ENCODE peak calls at places on chromosomes 4 and X, in ten cellular contexts. One of them, this sample, is unnamed.

GRCh38 chr4:151175204-151175603 is 75.8 kb downstream of the RPS3A start:
- DNase-seq in NCI-H1092 treated with DMSO at 0.1 percent for 48 hours: no peak
- DNase-seq in HTR-8/SVneo: no peak
- DNase-seq in anterior cingulate cortex: no peak
- DNase-seq in activated T-helper 9 cell treated with anti-CD3 and anti-CD28 coated beads, Interleukin-2, amount 50 U/mL, for 16 hours: no peak
- DNase-seq in GM10248: no peak
- DNase-seq in NCI-H510A treated with DMSO at 0.1 percent for 48 hours: no peak
- DNase-seq in left colon: no peak
- DNase-seq in H4: no peak
- DNase-seq in effector memory CD8-positive, alpha-beta T cell: no peak
- DNase-seq in this sample: no peak

GRCh38 chrX:34778961-34779360 is 121.9 kb upstream of the TMEM47 start:
- DNase-seq in NCI-H1092 treated with DMSO at 0.1 percent for 48 hours: no peak
- DNase-seq in HTR-8/SVneo: peak
- DNase-seq in anterior cingulate cortex: no peak
- DNase-seq in activated T-helper 9 cell treated with anti-CD3 and anti-CD28 coated beads, Interleukin-2, amount 50 U/mL, for 16 hours: no peak
- DNase-seq in GM10248: no peak
- DNase-seq in NCI-H510A treated with DMSO at 0.1 percent for 48 hours: no peak
- DNase-seq in left colon: no peak
- DNase-seq in H4: peak
- DNase-seq in effector memory CD8-positive, alpha-beta T cell: no peak
- DNase-seq in this sample: no peak

GRCh38 chr4:56641494-56642051 is 39.5 kb downstream of the HOPX start:
- DNase-seq in NCI-H1092 treated with DMSO at 0.1 percent for 48 hours: no peak
- DNase-seq in HTR-8/SVneo: no peak
- DNase-seq in anterior cingulate cortex: no peak
- DNase-seq in activated T-helper 9 cell treated with anti-CD3 and anti-CD28 coated beads, Interleukin-2, amount 50 U/mL, for 16 hours: no peak
- DNase-seq in GM10248: no peak
- DNase-seq in NCI-H510A treated with DMSO at 0.1 percent for 48 hours: no peak
- DNase-seq in left colon: no peak
- DNase-seq in H4: peak
- DNase-seq in effector memory CD8-positive, alpha-beta T cell: no peak
- DNase-seq in this sample: no peak

GRCh38 chr4:186725422-186726149 is 1.9 kb upstream of the FAT1 start:
- DNase-seq in NCI-H1092 treated with DMSO at 0.1 percent for 48 hours: peak
- DNase-seq in HTR-8/SVneo: peak
- DNase-seq in anterior cingulate cortex: peak
- DNase-seq in activated T-helper 9 cell treated with anti-CD3 and anti-CD28 coated beads, Interleukin-2, amount 50 U/mL, for 16 hours: no peak
- DNase-seq in GM10248: no peak
- DNase-seq in NCI-H510A treated with DMSO at 0.1 percent for 48 hours: peak
- DNase-seq in left colon: peak
- DNase-seq in H4: peak
- DNase-seq in effector memory CD8-positive, alpha-beta T cell: no peak
- DNase-seq in this sample: no peak

GRCh38 chr4:56655209-56655626 is 25.9 kb downstream of the HOPX start:
- DNase-seq in NCI-H1092 treated with DMSO at 0.1 percent for 48 hours: peak
- DNase-seq in HTR-8/SVneo: no peak
- DNase-seq in anterior cingulate cortex: no peak
- DNase-seq in activated T-helper 9 cell treated with anti-CD3 and anti-CD28 coated beads, Interleukin-2, amount 50 U/mL, for 16 hours: peak
- DNase-seq in GM10248: peak
- DNase-seq in NCI-H510A treated with DMSO at 0.1 percent for 48 hours: peak
- DNase-seq in left colon: peak
- DNase-seq in H4: no peak
- DNase-seq in effector memory CD8-positive, alpha-beta T cell: no peak
- DNase-seq in this sample: no peak

GRCh38 chr4:22473268-22473667 is 42.6 kb downstream of the ADGRA3 start:
- DNase-seq in NCI-H1092 treated with DMSO at 0.1 percent for 48 hours: no peak
- DNase-seq in HTR-8/SVneo: peak
- DNase-seq in anterior cingulate cortex: no peak
- DNase-seq in activated T-helper 9 cell treated with anti-CD3 and anti-CD28 coated beads, Interleukin-2, amount 50 U/mL, for 16 hours: no peak
- DNase-seq in GM10248: no peak
- DNase-seq in NCI-H510A treated with DMSO at 0.1 percent for 48 hours: no peak
- DNase-seq in left colon: no peak
- DNase-seq in H4: no peak
- DNase-seq in effector memory CD8-positive, alpha-beta T cell: no peak
- DNase-seq in this sample: no peak

GRCh38 chr4:38101563-38101962 is 141.4 kb downstream of the PTTG2 start:
- DNase-seq in NCI-H1092 treated with DMSO at 0.1 percent for 48 hours: no peak
- DNase-seq in HTR-8/SVneo: no peak
- DNase-seq in anterior cingulate cortex: no peak
- DNase-seq in activated T-helper 9 cell treated with anti-CD3 and anti-CD28 coated beads, Interleukin-2, amount 50 U/mL, for 16 hours: no peak
- DNase-seq in GM10248: no peak
- DNase-seq in NCI-H510A treated with DMSO at 0.1 percent for 48 hours: no peak
- DNase-seq in left colon: no peak
- DNase-seq in H4: no peak
- DNase-seq in effector memory CD8-positive, alpha-beta T cell: no peak
- DNase-seq in this sample: no peak

GRCh38 chr4:22463179-22463578 is 52.7 kb downstream of the ADGRA3 start:
- DNase-seq in NCI-H1092 treated with DMSO at 0.1 percent for 48 hours: no peak
- DNase-seq in HTR-8/SVneo: no peak
- DNase-seq in anterior cingulate cortex: no peak
- DNase-seq in activated T-helper 9 cell treated with anti-CD3 and anti-CD28 coated beads, Interleukin-2, amount 50 U/mL, for 16 hours: no peak
- DNase-seq in GM10248: no peak
- DNase-seq in NCI-H510A treated with DMSO at 0.1 percent for 48 hours: no peak
- DNase-seq in left colon: no peak
- DNase-seq in H4: no peak
- DNase-seq in effector memory CD8-positive, alpha-beta T cell: no peak
- DNase-seq in this sample: no peak

GRCh38 chrX:100677616-100678181 is 33.7 kb downstream of the SRPX2 start:
- DNase-seq in NCI-H1092 treated with DMSO at 0.1 percent for 48 hours: no peak
- DNase-seq in HTR-8/SVneo: no peak
- DNase-seq in anterior cingulate cortex: no peak
- DNase-seq in activated T-helper 9 cell treated with anti-CD3 and anti-CD28 coated beads, Interleukin-2, amount 50 U/mL, for 16 hours: no peak
- DNase-seq in GM10248: no peak
- DNase-seq in NCI-H510A treated with DMSO at 0.1 percent for 48 hours: no peak
- DNase-seq in left colon: no peak
- DNase-seq in H4: no peak
- DNase-seq in effector memory CD8-positive, alpha-beta T cell: no peak
- DNase-seq in this sample: no peak

GRCh38 chrX:133185938-133186337 is 32.2 kb downstream of the TFDP3 start:
- DNase-seq in NCI-H1092 treated with DMSO at 0.1 percent for 48 hours: no peak
- DNase-seq in HTR-8/SVneo: no peak
- DNase-seq in anterior cingulate cortex: no peak
- DNase-seq in activated T-helper 9 cell treated with anti-CD3 and anti-CD28 coated beads, Interleukin-2, amount 50 U/mL, for 16 hours: no peak
- DNase-seq in GM10248: no peak
- DNase-seq in NCI-H510A treated with DMSO at 0.1 percent for 48 hours: no peak
- DNase-seq in left colon: no peak
- DNase-seq in H4: no peak
- DNase-seq in effector memory CD8-positive, alpha-beta T cell: no peak
- DNase-seq in this sample: no peak

GRCh38 chrX:139851730-139852129 is 81.1 kb downstream of the ATP11C start:
- DNase-seq in NCI-H1092 treated with DMSO at 0.1 percent for 48 hours: no peak
- DNase-seq in HTR-8/SVneo: no peak
- DNase-seq in anterior cingulate cortex: no peak
- DNase-seq in activated T-helper 9 cell treated with anti-CD3 and anti-CD28 coated beads, Interleukin-2, amount 50 U/mL, for 16 hours: no peak
- DNase-seq in GM10248: no peak
- DNase-seq in NCI-H510A treated with DMSO at 0.1 percent for 48 hours: no peak
- DNase-seq in left colon: no peak
- DNase-seq in H4: no peak
- DNase-seq in effector memory CD8-positive, alpha-beta T cell: no peak
- DNase-seq in this sample: no peak

GRCh38 chrX:150664290-150664689 is 28.9 kb upstream of the MTMR1 start:
- DNase-seq in NCI-H1092 treated with DMSO at 0.1 percent for 48 hours: peak
- DNase-seq in HTR-8/SVneo: no peak
- DNase-seq in anterior cingulate cortex: peak
- DNase-seq in activated T-helper 9 cell treated with anti-CD3 and anti-CD28 coated beads, Interleukin-2, amount 50 U/mL, for 16 hours: no peak
- DNase-seq in GM10248: no peak
- DNase-seq in NCI-H510A treated with DMSO at 0.1 percent for 48 hours: no peak
- DNase-seq in left colon: peak
- DNase-seq in H4: peak
- DNase-seq in effector memory CD8-positive, alpha-beta T cell: no peak
- DNase-seq in this sample: no peak

GRCh38 chr4:95549246-95550138 is 719 bp upstream of the UNC5C start:
- DNase-seq in NCI-H1092 treated with DMSO at 0.1 percent for 48 hours: no peak
- DNase-seq in HTR-8/SVneo: peak
- DNase-seq in anterior cingulate cortex: peak
- DNase-seq in activated T-helper 9 cell treated with anti-CD3 and anti-CD28 coated beads, Interleukin-2, amount 50 U/mL, for 16 hours: no peak
- DNase-seq in GM10248: peak
- DNase-seq in NCI-H510A treated with DMSO at 0.1 percent for 48 hours: peak
- DNase-seq in left colon: peak
- DNase-seq in H4: peak
- DNase-seq in effector memory CD8-positive, alpha-beta T cell: no peak
- DNase-seq in this sample: no peak

GRCh38 chr4:113951263-113951662 is 28.2 kb downstream of the ARSJ start:
- DNase-seq in NCI-H1092 treated with DMSO at 0.1 percent for 48 hours: no peak
- DNase-seq in HTR-8/SVneo: no peak
- DNase-seq in anterior cingulate cortex: no peak
- DNase-seq in activated T-helper 9 cell treated with anti-CD3 and anti-CD28 coated beads, Interleukin-2, amount 50 U/mL, for 16 hours: no peak
- DNase-seq in GM10248: no peak
- DNase-seq in NCI-H510A treated with DMSO at 0.1 percent for 48 hours: no peak
- DNase-seq in left colon: peak
- DNase-seq in H4: no peak
- DNase-seq in effector memory CD8-positive, alpha-beta T cell: no peak
- DNase-seq in this sample: no peak

This sample was measured in central memory CD4-positive, alpha-beta T cell.